ENCODE peak calls at places on chromosomes 4 and X, in four cellular contexts. P, V, J and Z are unnamed samples.
A peak's percentile ranks its signal among the peaks of the same experiment; 100 is the strongest.

GRCh38 chr4:38099020-38099600 is 138.9 kb downstream of the PTTG2 start:
- DNase-seq in P (no peak), V (no peak), J (no peak), Z (no peak)

GRCh38 chr4:20378181-20378580 is 126.5 kb downstream of the SLIT2 start:
- DNase-seq in P (no peak), V (no peak), J (no peak), Z (no peak)

GRCh38 chr4:10421344-10422055 is 35.7 kb downstream of the ZNF518B start:
- DNase-seq in P (no peak), V (no peak), J (peak; percentile 9), Z (no peak)

GRCh38 chr4:72909461-72909860 is 160.1 kb downstream of the COX18 start:
- DNase-seq in P (no peak), V (no peak), J (no peak), Z (no peak)

GRCh38 chr4:21845663-21846062 is 102.9 kb downstream of the KCNIP4 start:
- DNase-seq in P (no peak), V (no peak), J (no peak), Z (no peak)

GRCh38 chrX:14564058-14564457 is 34.7 kb downstream of the GLRA2 start:
- DNase-seq in P (no peak), V (no peak), J (no peak), Z (no peak)

GRCh38 chrX:11944486-11944885 is 186.4 kb downstream of the MSL3 start:
- DNase-seq in P (peak; percentile 21), V (no peak), J (no peak), Z (no peak)

GRCh38 chr4:76504613-76505465 is 69.8 kb downstream of the SHROOM3 start:
- DNase-seq in P (peak; percentile 9), V (no peak), J (no peak), Z (no peak)

GRCh38 chrX:130916636-130917422 is 13.8 kb upstream of the ENOX2 start:
- DNase-seq in P (peak; percentile 4), V (no peak), J (peak; percentile 43), Z (no peak)

GRCh38 chr4:54658321-54659093 is 750 bp downstream of the KIT start:
- DNase-seq in P (peak; percentile 27), V (peak; percentile 64), J (peak; percentile 50), Z (no peak)

GRCh38 chr4:153067376-153067775 is 131.3 kb downstream of the FHDC1 start:
- DNase-seq in P (no peak), V (no peak), J (no peak), Z (no peak)

GRCh38 chrX:110310896-110311295 is 7.0 kb downstream of the AMMECR1 start:
- DNase-seq in P (no peak), V (no peak), J (peak; percentile 55), Z (no peak)

GRCh38 chr4:169485791-169486742 is 126.3 kb downstream of the NEK1 start:
- DNase-seq in P (peak; percentile 68), V (no peak), J (peak; percentile 66), Z (no peak)

GRCh38 chrX:68647156-68647957 is at the start of gene STARD8:
- DNase-seq in P (no peak), V (peak; percentile 47), J (no peak), Z (no peak)

GRCh38 chr4:103374773-103375172 is 176.6 kb upstream of the CENPE start:
- DNase-seq in P (no peak), V (no peak), J (no peak), Z (no peak)

GRCh38 chr4:138609943-138610350 is 367.8 kb upstream of the SLC7A11 start:
- DNase-seq in P (no peak), V (no peak), J (no peak), Z (no peak)

GRCh38 chrX:48468247-48468671 is 1.8 kb downstream of the SLC38A5 start:
- DNase-seq in P (no peak), V (no peak), J (peak; percentile 48), Z (no peak)

GRCh38 chr4:823093-823760 is 2.7 kb downstream of the CPLX1 start:
- DNase-seq in P (no peak), V (no peak), J (no peak), Z (no peak)